ENCODE peak calls at places on chromosomes 5 and 9, in seven cellular contexts. Y is PC-3; V is NCI-H345; S is EL; T is GM12865; L is Jurkat, Clone E6-1; R is left cardiac atrium. Z is an unnamed sample.
A peak's percentile ranks its signal among the peaks of the same experiment; 100 is the strongest.

GRCh38 chr9:98057095-98057799 is 715 bp downstream of the NANS start:
- DNase-seq in L (no peak), T (no peak), S (peak; percentile 37), Y (no peak), V (no peak), R (no peak), Z (peak; percentile 50)

GRCh38 chr9:93645149-93645889 is 68.9 kb downstream of the PHF2 start:
- DNase-seq in S (no peak), T (no peak), Y (no peak), L (no peak), R (no peak), V (no peak), Z (no peak)

GRCh38 chr9:127846451-127847154 is 7.9 kb downstream of the ENG start:
- DNase-seq in Y (no peak), V (no peak), L (no peak), S (no peak), T (no peak), R (peak; percentile 75), Z (peak; percentile 39)

GRCh38 chr5:88118179-88118578 is 150.5 kb downstream of the TMEM161B start:
- DNase-seq in Y (no peak), V (no peak), T (no peak), L (no peak), S (no peak), R (no peak), Z (no peak)

GRCh38 chr5:143405063-143405746 is 1.7 kb upstream of the NR3C1 start:
- DNase-seq in V (peak; percentile 92), R (peak; percentile 89), Y (peak; percentile 56), S (peak; percentile 81), L (peak; percentile 81), T (peak; percentile 97), Z (peak; percentile 80)

GRCh38 chr5:58411372-58411771 is 48.5 kb downstream of the PLK2 start:
- DNase-seq in S (no peak), Y (peak; percentile 7), T (no peak), L (no peak), R (no peak), V (no peak), Z (no peak)

GRCh38 chr5:179345429-179346321 is at the start of gene ADAMTS2:
- DNase-seq in R (peak; percentile 73), T (no peak), Y (no peak), V (no peak), L (peak; percentile 5), S (peak; percentile 71), Z (peak; percentile 74)

GRCh38 chr9:20754556-20754955 is 70.5 kb downstream of the FOCAD start:
- DNase-seq in S (peak; percentile 26), L (no peak), Y (peak; percentile 28), V (no peak), R (no peak), T (no peak), Z (no peak)

GRCh38 chr9:13718539-13718938 is 439.0 kb upstream of the MPDZ start:
- DNase-seq in R (no peak), L (no peak), Y (peak; percentile 71), V (no peak), T (no peak), S (peak; percentile 45), Z (no peak)

GRCh38 chr5:147673276-147673675 is 109.3 kb downstream of the JAKMIP2 start:
- DNase-seq in Y (no peak), V (peak; percentile 56), S (no peak), R (no peak), L (no peak), T (no peak), Z (no peak)

GRCh38 chr9:124257865-124258764 is at the start of gene NEK6:
- DNase-seq in L (no peak), Y (peak; percentile 31), V (no peak), S (peak; percentile 55), T (peak; percentile 63), R (no peak), Z (peak; percentile 75)

GRCh38 chr5:1517838-1518237 is 5.9 kb downstream of the LPCAT1 start:
- DNase-seq in L (no peak), V (no peak), Y (no peak), S (no peak), T (no peak), R (peak; percentile 12), Z (no peak)

GRCh38 chr5:3325206-3325605 is 270.4 kb upstream of the IRX1 start:
- DNase-seq in T (no peak), R (no peak), Y (no peak), S (no peak), V (peak; percentile 70), L (no peak), Z (no peak)

GRCh38 chr5:111741270-111741669 is 15.7 kb downstream of the NREP start:
- DNase-seq in T (peak; percentile 59), L (peak; percentile 92), R (no peak), Y (no peak), S (no peak), V (no peak), Z (no peak)

GRCh38 chr9:138051586-138052321 is 174.2 kb downstream of the CACNA1B start:
- DNase-seq in Y (no peak), V (no peak), S (no peak), R (no peak), T (no peak), L (no peak), Z (no peak)

GRCh38 chr5:38329132-38329715 is 70.9 kb downstream of the EGFLAM start:
- DNase-seq in T (no peak), V (no peak), Y (peak; percentile 78), R (no peak), L (no peak), S (peak; percentile 70), Z (peak; percentile 8)

GRCh38 chr5:100889896-100890295 is 13.2 kb downstream of the ST8SIA4 start:
- DNase-seq in T (no peak), Y (no peak), L (no peak), S (no peak), R (no peak), V (no peak), Z (peak; percentile 7)

GRCh38 chr5:123454236-123454911 is 31.2 kb upstream of the CEP120 start:
- DNase-seq in T (no peak), S (no peak), V (no peak), Y (peak; percentile 36), R (no peak), L (no peak), Z (peak; percentile 67)

GRCh38 chr5:132487841-132488555 is 2.6 kb downstream of the IRF1 start:
- DNase-seq in S (no peak), V (no peak), R (no peak), T (peak; percentile 48), L (no peak), Y (no peak), Z (no peak)

GRCh38 chr9:76756273-76756650 is 8.0 kb upstream of the PCA3 start:
- DNase-seq in S (peak; percentile 45), V (peak; percentile 80), L (no peak), R (no peak), T (peak; percentile 10), Y (peak; percentile 4), Z (no peak)

GRCh38 chr5:37723147-37723961 is 116.5 kb downstream of the GDNF start:
- DNase-seq in Y (peak; percentile 42), L (peak; percentile 8), V (no peak), R (no peak), T (peak; percentile 30), S (peak; percentile 47), Z (no peak)

GRCh38 chr5:36125868-36126267 is 25.8 kb downstream of the LMBRD2 start:
- DNase-seq in Y (no peak), L (no peak), S (no peak), T (no peak), V (no peak), R (no peak), Z (no peak)

GRCh38 chr9:132125944-132126720 is 35.7 kb upstream of the NTNG2 start:
- DNase-seq in Y (no peak), L (no peak), T (peak; percentile 6), R (no peak), S (no peak), V (no peak), Z (no peak)

GRCh38 chr9:130933114-130934046 is 5.7 kb downstream of the FIBCD1 start:
- DNase-seq in V (no peak), R (no peak), Y (peak; percentile 67), T (no peak), S (peak; percentile 87), L (no peak), Z (peak; percentile 42)

GRCh38 chr9:75027187-75028107 is 646 bp downstream of the CARNMT1 start:
- DNase-seq in Y (peak; percentile 20), T (peak; percentile 78), V (peak; percentile 51), L (peak; percentile 46), S (peak; percentile 40), R (peak; percentile 75), Z (peak; percentile 53)

GRCh38 chr5:159786901-159787691 is 129.2 kb upstream of the ADRA1B start:
- DNase-seq in S (peak; percentile 31), L (no peak), R (no peak), Y (no peak), T (no peak), V (no peak), Z (peak; percentile 29)

GRCh38 chr9:6968271-6968670 is 210.5 kb downstream of the KDM4C start:
- DNase-seq in R (no peak), L (no peak), Y (no peak), S (no peak), V (no peak), T (no peak), Z (no peak)

GRCh38 chr5:122295138-122295537 is 16.9 kb upstream of the SNCAIP start:
- DNase-seq in V (no peak), T (peak; percentile 58), L (peak; percentile 4), R (no peak), S (peak; percentile 5), Y (peak; percentile 23), Z (no peak)